ENCODE peak calls at places on chromosome 5, in four cellular contexts. G is keratinocyte, S is GM23248, T is SJSA1. O is an unnamed sample.

GRCh38 chr5:39513236-39513635 is 88.5 kb upstream of the DAB2 start:
- DNase-seq in G (peak; percentile 28), S (peak; percentile 44), T (peak; percentile 61), O (no peak)

GRCh38 chr5:93929146-93929545 is 187.7 kb upstream of the POU5F2 start:
- DNase-seq in S (peak; percentile 4), G (no peak), T (no peak), O (no peak)

GRCh38 chr5:149485655-149486615 is 65.3 kb downstream of the CSNK1A1 start:
- DNase-seq in G (peak; percentile 99), S (peak; percentile 99), T (peak; percentile 89), O (peak; percentile 92)

GRCh38 chr5:168477060-168477459 is 9.2 kb upstream of the RARS1 start:
- DNase-seq in T (peak; percentile 97), S (peak; percentile 20), G (no peak), O (no peak)

GRCh38 chr5:169263591-169263990 is 37.3 kb downstream of the SLIT3 start:
- DNase-seq in G (no peak), T (no peak), S (peak; percentile 20), O (no peak)

GRCh38 chr5:127343313-127343712 is 52.7 kb downstream of the MEGF10 start:
- DNase-seq in G (no peak), T (no peak), S (no peak), O (no peak)

GRCh38 chr5:82421119-82421518 is 143.0 kb upstream of the RPS23 start:
- DNase-seq in T (peak; percentile 52), G (peak; percentile 73), S (peak; percentile 82), O (no peak)

GRCh38 chr5:126877011-126877410 is 100.1 kb downstream of the LMNB1 start:
- DNase-seq in T (no peak), S (no peak), G (no peak), O (no peak)

GRCh38 chr5:167448376-167448775 is 843.1 kb upstream of the WWC1 start:
- DNase-seq in S (no peak), T (no peak), G (no peak), O (no peak)

GRCh38 chr5:113202904-113203716 is 226.5 kb downstream of the DCP2 start:
- DNase-seq in T (peak; percentile 88), S (peak; percentile 46), G (peak; percentile 42), O (peak; percentile 88)

GRCh38 chr5:24623018-24623417 is 21.8 kb downstream of the CDH10 start:
- DNase-seq in S (no peak), G (no peak), T (no peak), O (no peak)

GRCh38 chr5:133749331-133749985 is 137.1 kb upstream of the FSTL4 start:
- DNase-seq in T (peak; percentile 35), G (no peak), S (no peak), O (no peak)

GRCh38 chr5:3120013-3120412 is 368.5 kb upstream of the IRX2 start:
- DNase-seq in T (no peak), G (no peak), S (no peak), O (no peak)

GRCh38 chr5:67677422-67677970 is 480.9 kb upstream of the CD180 start:
- DNase-seq in T (no peak), S (no peak), G (no peak), O (no peak)

GRCh38 chr5:119218830-119219782 is 136.7 kb upstream of the TNFAIP8 start:
- DNase-seq in T (no peak), G (no peak), S (peak; percentile 9), O (no peak)

GRCh38 chr5:92002875-92003274 is 619.8 kb upstream of the ARRDC3 start:
- DNase-seq in G (no peak), S (peak; percentile 39), T (no peak), O (no peak)

GRCh38 chr5:131745594-131746175 is 51.1 kb downstream of the FNIP1 start:
- DNase-seq in T (no peak), G (no peak), S (peak; percentile 4), O (no peak)

GRCh38 chr5:115298811-115299210 is 2.4 kb upstream of the CCDC112 start:
- DNase-seq in G (no peak), T (no peak), S (no peak), O (no peak)

GRCh38 chr5:95005811-95006210 is 279.1 kb downstream of the MCTP1 start:
- DNase-seq in S (no peak), G (no peak), T (no peak), O (no peak)

GRCh38 chr5:539469-540214 is 15.4 kb upstream of the SLC9A3 start:
- DNase-seq in T (no peak), G (no peak), S (no peak), O (peak; percentile 52)

GRCh38 chr5:85604378-85604777 is 1013.4 kb upstream of the COX7C start:
- DNase-seq in G (no peak), T (no peak), S (no peak), O (no peak)

GRCh38 chr5:77995793-77996409 is 219.8 kb upstream of the TBCA start:
- DNase-seq in S (no peak), G (no peak), T (no peak), O (no peak)

GRCh38 chr5:39476466-39477215 is 51.9 kb upstream of the DAB2 start:
- DNase-seq in G (no peak), S (peak; percentile 90), T (peak; percentile 59), O (no peak)

GRCh38 chr5:71877511-71877910 is 158.4 kb downstream of the CARTPT start:
- DNase-seq in T (no peak), S (no peak), G (no peak), O (no peak)

GRCh38 chr5:71872465-71872864 is 153.4 kb downstream of the CARTPT start:
- DNase-seq in G (no peak), T (no peak), S (no peak), O (no peak)

GRCh38 chr5:71874521-71874920 is 155.4 kb downstream of the CARTPT start:
- DNase-seq in T (no peak), S (no peak), G (no peak), O (no peak)

DNA sequence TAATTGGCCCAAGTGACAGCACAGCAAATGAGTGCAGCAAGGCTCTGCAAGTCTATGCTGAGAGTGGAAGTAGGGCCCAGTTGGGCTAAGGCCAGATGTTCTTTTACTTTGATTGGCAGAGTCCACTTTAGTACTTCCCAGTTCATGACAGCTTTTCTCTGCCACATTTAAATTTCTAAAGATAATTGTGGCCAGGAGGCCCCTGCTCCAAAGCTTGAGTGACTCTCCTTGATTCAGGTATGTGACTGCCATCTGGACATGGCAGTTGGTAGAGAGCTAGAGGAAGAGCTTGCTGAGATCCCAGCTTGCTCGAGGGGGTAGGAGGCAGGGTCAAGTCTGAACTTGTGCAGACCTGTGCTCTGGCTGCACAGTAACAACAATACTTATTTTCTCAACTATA is 154.1 kb downstream of the CARTPT start:
- DNase-seq in G (peak; percentile 26), S (no peak), T (no peak), O (no peak)
- H3K27ac ChIP-seq in G (no peak overlapping the region), S (no peak overlapping the region), T (no peak overlapping the region), O (no peak overlapping the region)

DNA sequence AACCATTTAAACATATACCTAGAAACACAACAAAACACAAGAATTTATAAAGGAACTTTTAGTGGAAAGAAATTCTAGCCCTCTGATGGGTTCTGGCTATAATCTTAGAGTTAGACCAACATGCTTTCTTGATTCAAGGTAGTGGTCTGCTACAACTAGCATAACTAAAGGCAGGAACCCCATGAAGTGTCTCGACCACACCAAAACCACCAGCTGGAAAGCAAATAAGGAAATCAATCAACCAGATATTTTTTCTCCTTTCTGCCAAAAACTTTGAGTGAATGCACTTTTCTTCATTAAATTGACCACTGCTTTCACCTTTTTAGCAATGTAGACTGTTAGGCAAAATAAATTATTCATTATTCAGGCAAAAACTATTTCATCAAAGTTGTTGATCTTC is 346.4 kb downstream of the EBF1 start:
- DNase-seq in T (no peak), S (no peak), G (no peak), O (no peak)
- H3K4me3 ChIP-seq in T (no peak overlapping the region), S (peak overlapping the region; percentile 64), G (no peak overlapping the region), O (no peak overlapping the region)

DNA sequence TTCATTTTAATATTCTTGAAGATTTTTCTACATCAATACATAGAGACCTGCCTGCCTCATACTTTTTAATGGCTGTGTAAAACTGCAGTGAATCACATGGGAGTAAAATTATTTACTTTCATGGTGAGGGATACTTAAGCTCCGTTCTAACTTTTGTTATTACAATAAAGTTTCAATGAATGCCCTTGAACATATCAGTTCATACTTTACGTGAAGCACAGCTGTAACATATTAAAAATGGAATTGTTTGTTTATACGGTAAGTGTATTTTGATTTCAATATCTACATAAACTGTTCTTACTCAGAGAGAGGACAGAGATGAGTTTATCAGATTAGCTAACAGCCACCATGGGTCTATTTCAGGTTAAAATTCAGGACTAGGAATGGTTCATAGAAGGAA is 155.1 kb downstream of the NR3C1 start:
- DNase-seq in T (no peak), G (no peak), S (no peak), O (no peak)
- H3K27ac ChIP-seq in T (no peak overlapping the region), G (peak overlapping the region; percentile 50), S (peak overlapping the region; percentile 55), O (no peak overlapping the region)

GRCh38 chr5:14268738-14269137 is 125.6 kb downstream of the TRIO start:
- DNase-seq in T (no peak), S (peak; percentile 65), G (no peak), O (peak; percentile 52)

GRCh38 chr5:14267166-14267838 is 124.2 kb downstream of the TRIO start:
- DNase-seq in T (peak; percentile 64), G (no peak), S (no peak), O (no peak)

GRCh38 chr5:14269395-14269794 is 126.3 kb downstream of the TRIO start:
- DNase-seq in T (no peak), S (no peak), G (no peak), O (no peak)

GRCh38 chr5:14266686-14267085 is 123.5 kb downstream of the TRIO start:
- DNase-seq in G (no peak), S (peak; percentile 61), T (no peak), O (no peak)

DNA sequence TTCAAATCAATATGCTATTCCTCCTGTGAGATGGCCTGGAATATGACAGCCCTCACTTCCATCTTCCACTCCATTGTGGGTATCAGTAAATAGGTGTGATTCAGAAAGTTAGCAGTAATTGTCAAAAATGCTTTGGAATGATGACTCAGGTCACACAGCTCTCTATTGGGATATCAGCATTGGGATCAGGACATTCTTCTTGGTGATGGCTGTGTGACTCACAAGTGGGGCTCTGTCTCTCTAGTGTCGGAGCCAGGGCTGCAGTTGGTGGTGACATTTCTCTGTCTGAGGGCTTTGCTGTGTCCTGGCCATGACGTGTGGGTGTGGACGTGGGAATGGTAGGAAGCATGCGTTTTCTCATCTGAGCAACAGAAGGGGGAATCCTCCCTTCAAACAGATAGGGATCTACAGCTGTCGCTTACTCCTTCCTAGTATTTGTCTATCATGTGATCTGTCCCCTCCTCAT is 125.1 kb downstream of the TRIO start:
- DNase-seq in T (peak; percentile 98), G (peak; percentile 93), S (peak; percentile 96), O (no peak)
- H3K4me3 ChIP-seq in T (no peak overlapping the region), G (no peak overlapping the region), S (peak overlapping the region; percentile 31), O (no peak overlapping the region)

DNA sequence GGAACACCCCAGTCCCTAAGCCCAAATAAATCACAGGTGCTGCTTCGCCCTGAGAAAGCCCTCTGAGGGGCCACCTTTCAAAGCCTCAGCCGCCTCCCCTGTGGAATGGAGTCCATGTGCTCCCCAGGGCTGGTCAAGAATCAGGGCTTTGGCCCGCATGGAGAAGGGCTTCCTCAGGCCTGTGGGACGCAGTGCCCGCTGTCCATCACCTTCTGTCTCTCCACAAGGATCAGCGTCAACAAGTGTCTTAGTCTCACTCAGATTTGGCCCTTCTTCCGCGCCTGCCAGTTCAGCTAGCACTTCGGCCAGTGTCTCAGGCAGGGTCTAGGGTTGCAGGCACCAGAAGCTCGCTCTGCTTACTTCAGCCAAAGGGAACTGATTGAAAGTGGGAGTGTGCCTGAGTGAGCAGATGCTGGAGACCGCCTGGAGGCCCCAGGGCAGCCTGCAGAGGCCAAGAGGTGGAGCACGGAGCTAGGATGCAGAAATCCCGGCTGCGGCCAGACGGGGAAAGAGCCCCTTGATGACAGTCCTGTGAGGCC is 16.5 kb downstream of the HNRNPH1 start:
- DNase-seq in G (no peak), S (no peak), T (no peak), O (no peak)
- H3K27ac ChIP-seq in G (no peak overlapping the region), S (peak overlapping the region; percentile 3), T (no peak overlapping the region), O (no peak overlapping the region)